ENCODE peak calls at places on chromosomes 3 and 15, in ten cellular contexts. One of them, this sample, is unnamed.

GRCh38 chr3:150627557-150627956 is 24.4 kb downstream of the SELENOT start:
- DNase-seq in esophagus squamous epithelium: no peak
- DNase-seq in CD4-positive, alpha-beta T cell: no peak
- DNase-seq in Calu3: no peak
- DNase-seq in endodermal cell: no peak
- DNase-seq in cardiac muscle cell: peak
- DNase-seq in upper lobe of right lung: no peak
- DNase-seq in brain microvascular endothelial cell: no peak
- DNase-seq in neural crest cell: no peak
- DNase-seq in Panc1: no peak
- DNase-seq in this sample: no peak

GRCh38 chr3:181782306-181782924 is 70.7 kb downstream of the SOX2 start:
- DNase-seq in Calu3: no peak
- DNase-seq in neural crest cell: no peak
- DNase-seq in Panc1: peak
- DNase-seq in brain microvascular endothelial cell: peak
- DNase-seq in esophagus squamous epithelium: no peak
- DNase-seq in cardiac muscle cell: no peak
- DNase-seq in endodermal cell: no peak
- DNase-seq in CD4-positive, alpha-beta T cell: no peak
- DNase-seq in upper lobe of right lung: no peak
- DNase-seq in this sample: no peak

GRCh38 chr3:72004749-72005292 is 219.9 kb upstream of the PROK2 start:
- DNase-seq in neural crest cell: no peak
- DNase-seq in endodermal cell: no peak
- DNase-seq in CD4-positive, alpha-beta T cell: no peak
- DNase-seq in upper lobe of right lung: no peak
- DNase-seq in cardiac muscle cell: no peak
- DNase-seq in esophagus squamous epithelium: no peak
- DNase-seq in Calu3: no peak
- DNase-seq in brain microvascular endothelial cell: peak
- DNase-seq in Panc1: no peak
- DNase-seq in this sample: no peak

GRCh38 chr3:25588441-25589103 is 76.1 kb downstream of the TOP2B start:
- DNase-seq in Panc1: no peak
- DNase-seq in cardiac muscle cell: no peak
- DNase-seq in CD4-positive, alpha-beta T cell: no peak
- DNase-seq in neural crest cell: no peak
- DNase-seq in brain microvascular endothelial cell: peak
- DNase-seq in Calu3: no peak
- DNase-seq in upper lobe of right lung: no peak
- DNase-seq in esophagus squamous epithelium: no peak
- DNase-seq in endodermal cell: no peak
- DNase-seq in this sample: no peak

GRCh38 chr3:166462876-166463275 is 625.7 kb upstream of the BCHE start:
- DNase-seq in Calu3: no peak
- DNase-seq in cardiac muscle cell: no peak
- DNase-seq in endodermal cell: no peak
- DNase-seq in upper lobe of right lung: no peak
- DNase-seq in CD4-positive, alpha-beta T cell: no peak
- DNase-seq in neural crest cell: no peak
- DNase-seq in brain microvascular endothelial cell: no peak
- DNase-seq in Panc1: no peak
- DNase-seq in esophagus squamous epithelium: no peak
- DNase-seq in this sample: no peak

GRCh38 chr15:90154861-90155626 is 46.1 kb upstream of the SEMA4B start:
- DNase-seq in endodermal cell: no peak
- DNase-seq in Panc1: peak
- DNase-seq in neural crest cell: no peak
- DNase-seq in cardiac muscle cell: no peak
- DNase-seq in upper lobe of right lung: no peak
- DNase-seq in CD4-positive, alpha-beta T cell: no peak
- DNase-seq in esophagus squamous epithelium: no peak
- DNase-seq in Calu3: peak
- DNase-seq in brain microvascular endothelial cell: no peak
- DNase-seq in this sample: peak

GRCh38 chr3:140093742-140094141 is 158.8 kb downstream of the CLSTN2 start:
- DNase-seq in brain microvascular endothelial cell: peak
- DNase-seq in Panc1: no peak
- DNase-seq in cardiac muscle cell: no peak
- DNase-seq in Calu3: peak
- DNase-seq in esophagus squamous epithelium: no peak
- DNase-seq in endodermal cell: no peak
- DNase-seq in upper lobe of right lung: no peak
- DNase-seq in CD4-positive, alpha-beta T cell: no peak
- DNase-seq in neural crest cell: no peak
- DNase-seq in this sample: peak

GRCh38 chr3:127546970-127547733 is 43.4 kb downstream of the TPRA1 start:
- DNase-seq in upper lobe of right lung: peak
- DNase-seq in neural crest cell: no peak
- DNase-seq in esophagus squamous epithelium: no peak
- DNase-seq in cardiac muscle cell: peak
- DNase-seq in brain microvascular endothelial cell: no peak
- DNase-seq in Panc1: no peak
- DNase-seq in CD4-positive, alpha-beta T cell: no peak
- DNase-seq in Calu3: no peak
- DNase-seq in endodermal cell: peak
- DNase-seq in this sample: no peak

GRCh38 chr3:192639987-192640386 is 87.4 kb downstream of the FGF12 start:
- DNase-seq in Calu3: no peak
- DNase-seq in cardiac muscle cell: no peak
- DNase-seq in esophagus squamous epithelium: no peak
- DNase-seq in Panc1: no peak
- DNase-seq in upper lobe of right lung: no peak
- DNase-seq in neural crest cell: no peak
- DNase-seq in CD4-positive, alpha-beta T cell: no peak
- DNase-seq in brain microvascular endothelial cell: no peak
- DNase-seq in endodermal cell: no peak
- DNase-seq in this sample: no peak

GRCh38 chr15:95024388-95024787 is 793.0 kb downstream of the MCTP2 start:
- DNase-seq in brain microvascular endothelial cell: peak
- DNase-seq in neural crest cell: no peak
- DNase-seq in cardiac muscle cell: peak
- DNase-seq in endodermal cell: peak
- DNase-seq in upper lobe of right lung: no peak
- DNase-seq in CD4-positive, alpha-beta T cell: no peak
- DNase-seq in esophagus squamous epithelium: no peak
- DNase-seq in Calu3: peak
- DNase-seq in Panc1: no peak
- DNase-seq in this sample: no peak

GRCh38 chr3:44026224-44026865 is 215.3 kb upstream of the TOPAZ1 start:
- DNase-seq in Calu3: no peak
- DNase-seq in brain microvascular endothelial cell: no peak
- DNase-seq in CD4-positive, alpha-beta T cell: no peak
- DNase-seq in Panc1: no peak
- DNase-seq in upper lobe of right lung: no peak
- DNase-seq in cardiac muscle cell: no peak
- DNase-seq in neural crest cell: no peak
- DNase-seq in endodermal cell: no peak
- DNase-seq in esophagus squamous epithelium: no peak
- DNase-seq in this sample: no peak

GRCh38 chr3:66483006-66483928 is 17.6 kb downstream of the LRIG1 start:
- DNase-seq in brain microvascular endothelial cell: peak
- DNase-seq in Calu3: no peak
- DNase-seq in Panc1: no peak
- DNase-seq in upper lobe of right lung: no peak
- DNase-seq in cardiac muscle cell: no peak
- DNase-seq in esophagus squamous epithelium: no peak
- DNase-seq in endodermal cell: peak
- DNase-seq in CD4-positive, alpha-beta T cell: no peak
- DNase-seq in neural crest cell: no peak
- DNase-seq in this sample: no peak

DNA sequence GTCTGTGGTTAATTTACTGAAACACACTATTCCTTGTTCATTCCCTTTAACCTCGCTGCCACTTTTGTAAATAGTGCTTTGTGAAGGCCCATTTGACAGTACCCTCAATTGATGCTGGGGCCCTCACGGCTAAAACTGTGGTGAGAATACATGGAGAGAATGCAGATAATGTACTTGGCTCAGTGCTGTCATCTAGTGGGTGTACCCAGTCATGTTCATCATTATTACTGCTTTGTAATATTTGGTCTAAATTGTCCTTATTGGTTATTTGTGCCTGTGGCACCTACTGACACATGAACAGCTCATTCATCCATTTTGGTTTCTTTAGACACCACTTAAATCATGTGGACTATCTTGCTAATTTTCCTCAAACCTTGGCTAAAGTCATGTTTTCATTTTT is 543.6 kb downstream of the EDEM1 start:
- DNase-seq in upper lobe of right lung: no peak
- DNase-seq in brain microvascular endothelial cell: no peak
- DNase-seq in neural crest cell: no peak
- DNase-seq in esophagus squamous epithelium: no peak
- DNase-seq in cardiac muscle cell: no peak
- DNase-seq in Calu3: no peak
- DNase-seq in endodermal cell: peak
- DNase-seq in CD4-positive, alpha-beta T cell: no peak
- DNase-seq in Panc1: no peak
- DNase-seq in this sample: no peak
- TF ChIP-seq CTCF in upper lobe of right lung: peak
- TF ChIP-seq CTCF in brain microvascular endothelial cell: no peak
- TF ChIP-seq CTCF in neural crest cell: peak
- TF ChIP-seq CTCF in esophagus squamous epithelium: no peak
- TF ChIP-seq CTCF in cardiac muscle cell: no peak
- TF ChIP-seq CTCF in Calu3: no peak
- TF ChIP-seq CTCF in endodermal cell: peak
- TF ChIP-seq CTCF in CD4-positive, alpha-beta T cell: no peak
- TF ChIP-seq CTCF in Panc1: no peak
- TF ChIP-seq CTCF in this sample: no peak

GRCh38 chr3:42660898-42661297 is 7.4 kb downstream of the ZBTB47 start:
- DNase-seq in cardiac muscle cell: no peak
- DNase-seq in endodermal cell: peak
- DNase-seq in CD4-positive, alpha-beta T cell: no peak
- DNase-seq in brain microvascular endothelial cell: no peak
- DNase-seq in neural crest cell: no peak
- DNase-seq in upper lobe of right lung: no peak
- DNase-seq in Calu3: no peak
- DNase-seq in Panc1: no peak
- DNase-seq in esophagus squamous epithelium: no peak
- DNase-seq in this sample: no peak
- TF ChIP-seq CTCF in cardiac muscle cell: no peak
- TF ChIP-seq CTCF in endodermal cell: peak
- TF ChIP-seq CTCF in CD4-positive, alpha-beta T cell: no peak
- TF ChIP-seq CTCF in brain microvascular endothelial cell: no peak
- TF ChIP-seq CTCF in neural crest cell: no peak
- TF ChIP-seq CTCF in upper lobe of right lung: no peak
- TF ChIP-seq CTCF in Calu3: no peak
- TF ChIP-seq CTCF in Panc1: no peak
- TF ChIP-seq CTCF in esophagus squamous epithelium: no peak
- TF ChIP-seq CTCF in this sample: peak

GRCh38 chr3:33440328-33440577 is at the start of gene UBP1:
- DNase-seq in endodermal cell: no peak
- DNase-seq in esophagus squamous epithelium: no peak
- DNase-seq in brain microvascular endothelial cell: no peak
- DNase-seq in neural crest cell: no peak
- DNase-seq in cardiac muscle cell: no peak
- DNase-seq in Panc1: no peak
- DNase-seq in CD4-positive, alpha-beta T cell: no peak
- DNase-seq in Calu3: peak
- DNase-seq in upper lobe of right lung: peak
- DNase-seq in this sample: no peak

GRCh38 chr3:33441322-33441976 is 1.2 kb upstream of the UBP1 start:
- DNase-seq in Panc1: no peak
- DNase-seq in esophagus squamous epithelium: peak
- DNase-seq in cardiac muscle cell: no peak
- DNase-seq in brain microvascular endothelial cell: no peak
- DNase-seq in upper lobe of right lung: no peak
- DNase-seq in neural crest cell: no peak
- DNase-seq in Calu3: no peak
- DNase-seq in endodermal cell: no peak
- DNase-seq in CD4-positive, alpha-beta T cell: no peak
- DNase-seq in this sample: no peak

GRCh38 chr3:33439421-33440327 is 531 bp downstream of the UBP1 start:
- DNase-seq in endodermal cell: peak
- DNase-seq in CD4-positive, alpha-beta T cell: peak
- DNase-seq in neural crest cell: peak
- DNase-seq in upper lobe of right lung: peak
- DNase-seq in Panc1: no peak
- DNase-seq in brain microvascular endothelial cell: peak
- DNase-seq in cardiac muscle cell: peak
- DNase-seq in Calu3: peak
- DNase-seq in esophagus squamous epithelium: peak
- DNase-seq in this sample: no peak

GRCh38 chr3:33442190-33442589 is 2.0 kb upstream of the UBP1 start:
- DNase-seq in cardiac muscle cell: no peak
- DNase-seq in brain microvascular endothelial cell: no peak
- DNase-seq in upper lobe of right lung: no peak
- DNase-seq in Panc1: no peak
- DNase-seq in Calu3: no peak
- DNase-seq in CD4-positive, alpha-beta T cell: no peak
- DNase-seq in endodermal cell: no peak
- DNase-seq in neural crest cell: no peak
- DNase-seq in esophagus squamous epithelium: no peak
- DNase-seq in this sample: no peak

DNA sequence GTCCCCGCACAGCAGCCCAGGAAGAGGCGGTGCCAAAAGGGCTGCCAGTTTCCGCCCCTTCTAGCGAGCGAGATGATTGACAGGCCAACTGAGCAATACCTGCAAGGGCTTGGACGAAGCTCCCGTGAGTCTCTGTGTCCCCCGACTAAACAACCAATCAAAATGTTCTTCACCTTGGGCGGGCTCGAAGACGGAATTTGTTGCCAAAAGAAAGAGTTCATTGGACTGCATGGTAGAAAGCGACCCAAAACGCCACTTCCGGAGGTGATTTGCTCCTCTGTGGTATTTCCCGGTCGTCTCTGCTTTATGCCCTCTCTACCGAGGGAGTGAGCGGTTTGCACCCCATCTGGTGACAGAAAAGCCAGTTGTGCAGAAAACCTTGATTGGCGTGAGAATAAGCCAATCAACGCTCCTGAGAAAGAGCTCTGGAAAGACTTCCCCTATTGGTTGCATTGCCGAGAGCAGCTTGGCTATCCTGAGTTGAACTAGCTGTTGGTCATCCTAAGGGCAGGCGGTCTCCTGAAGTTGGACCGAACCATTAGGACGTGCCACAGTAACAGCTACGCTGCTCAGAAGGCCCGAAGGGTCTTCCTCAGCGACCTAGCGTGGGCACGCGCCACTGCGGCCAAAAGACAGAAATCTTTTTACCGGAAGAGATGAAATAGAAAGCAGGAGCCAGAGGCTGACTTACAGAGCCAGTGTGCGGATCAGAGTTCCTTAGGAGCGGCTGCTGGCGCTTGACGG is 545 bp upstream of the UBP1 start:
- DNase-seq in upper lobe of right lung: peak
- DNase-seq in esophagus squamous epithelium: peak
- DNase-seq in neural crest cell: peak
- DNase-seq in Panc1: peak
- DNase-seq in Calu3: peak
- DNase-seq in cardiac muscle cell: peak
- DNase-seq in CD4-positive, alpha-beta T cell: peak
- DNase-seq in brain microvascular endothelial cell: peak
- DNase-seq in endodermal cell: peak
- DNase-seq in this sample: peak
- TF ChIP-seq CTCF in upper lobe of right lung: no peak
- TF ChIP-seq CTCF in esophagus squamous epithelium: peak
- TF ChIP-seq CTCF in neural crest cell: no peak
- TF ChIP-seq CTCF in Panc1: no peak
- TF ChIP-seq CTCF in Calu3: no peak
- TF ChIP-seq CTCF in cardiac muscle cell: peak
- TF ChIP-seq CTCF in CD4-positive, alpha-beta T cell: no peak
- TF ChIP-seq CTCF in brain microvascular endothelial cell: no peak
- TF ChIP-seq CTCF in endodermal cell: no peak
- TF ChIP-seq CTCF in this sample: no peak

GRCh38 chr3:154314152-154314551 is 10.1 kb downstream of the DHX36 start:
- DNase-seq in cardiac muscle cell: no peak
- DNase-seq in neural crest cell: no peak
- DNase-seq in esophagus squamous epithelium: no peak
- DNase-seq in upper lobe of right lung: no peak
- DNase-seq in brain microvascular endothelial cell: no peak
- DNase-seq in Panc1: no peak
- DNase-seq in CD4-positive, alpha-beta T cell: no peak
- DNase-seq in endodermal cell: no peak
- DNase-seq in Calu3: no peak
- DNase-seq in this sample: no peak
- TF ChIP-seq CTCF in cardiac muscle cell: no peak
- TF ChIP-seq CTCF in neural crest cell: peak
- TF ChIP-seq CTCF in esophagus squamous epithelium: no peak
- TF ChIP-seq CTCF in upper lobe of right lung: no peak
- TF ChIP-seq CTCF in brain microvascular endothelial cell: no peak
- TF ChIP-seq CTCF in Panc1: peak
- TF ChIP-seq CTCF in CD4-positive, alpha-beta T cell: no peak
- TF ChIP-seq CTCF in endodermal cell: peak
- TF ChIP-seq CTCF in Calu3: no peak
- TF ChIP-seq CTCF in this sample: no peak